ENCODE peak calls at places on chromosomes 1 and 21, in eight cellular contexts. U is brain microvascular endothelial cell; N is A172; X is tibial nerve; K is stimulated activated CD8-positive, alpha-beta memory T cell treated with anti-CD3 and anti-CD28 coated beads, Interleukin-12 subunit alpha, Interleukin-12 subunit beta, amount 100 ng/mL, for 1 hour; Z is activated T-cell treated with anti-CD3 and anti-CD28 coated beads, Interleukin-2, amount 50 U/mL, for 4 hours; T is NCI-H1930; A is hepatic stellate cell. O is an unnamed sample.

GRCh38 chr1:163055531-163055930 is 13.6 kb upstream of the RGS4 start:
- DNase-seq in Z (no peak), A (no peak), T (peak; percentile 80), X (no peak), U (no peak), N (no peak), K (no peak), O (no peak)

GRCh38 chr1:231707407-231707806 is 80.8 kb downstream of the DISC1 start:
- DNase-seq in A (no peak), N (no peak), U (no peak), K (no peak), T (no peak), X (no peak), Z (no peak), O (no peak)

GRCh38 chr1:66374561-66375111 is 159.3 kb upstream of the SGIP1 start:
- DNase-seq in T (no peak), X (no peak), U (peak; percentile 88), K (no peak), N (peak; percentile 83), A (peak; percentile 58), Z (no peak), O (no peak)

GRCh38 chr1:103106426-103107321 is 1.6 kb downstream of the COL11A1 start:
- DNase-seq in A (peak; percentile 16), T (no peak), K (no peak), N (peak; percentile 55), X (peak; percentile 75), Z (no peak), U (peak; percentile 49), O (no peak)

GRCh38 chr1:178512566-178513277 is at the start of gene TEX35:
- DNase-seq in K (no peak), T (no peak), A (no peak), N (no peak), Z (no peak), U (no peak), X (no peak), O (no peak)

GRCh38 chr1:21383785-21384401 is 56.0 kb upstream of the NBPF3 start:
- DNase-seq in T (no peak), X (no peak), K (no peak), A (no peak), N (no peak), U (no peak), Z (no peak), O (no peak)

GRCh38 chr1:231210126-231210525 is 30.9 kb upstream of the GNPAT start:
- DNase-seq in X (no peak), A (no peak), Z (no peak), K (no peak), T (no peak), U (no peak), N (no peak), O (no peak)

GRCh38 chr1:57839488-57839887 is 415.6 kb upstream of the DAB1 start:
- DNase-seq in U (no peak), T (no peak), N (no peak), Z (no peak), K (no peak), X (no peak), A (no peak), O (no peak)

GRCh38 chr1:2136836-2137235 is 57.7 kb downstream of the FAAP20 start:
- DNase-seq in T (no peak), A (no peak), K (no peak), X (no peak), N (no peak), U (no peak), Z (no peak), O (no peak)

GRCh38 chr1:7223334-7224080 is 438.3 kb downstream of the CAMTA1 start:
- DNase-seq in Z (no peak), T (no peak), X (no peak), U (peak; percentile 72), A (peak; percentile 72), N (peak; percentile 76), K (no peak), O (no peak)

GRCh38 chr21:31041295-31042079 is 3.2 kb upstream of the KRTAP19-8 start:
- DNase-seq in Z (no peak), X (no peak), T (no peak), K (no peak), A (no peak), N (no peak), U (no peak), O (no peak)

GRCh38 chr1:2108213-2108876 is 58.1 kb downstream of the PRKCZ start:
- DNase-seq in Z (no peak), K (no peak), A (peak; percentile 89), N (no peak), X (no peak), U (peak; percentile 58), T (no peak), O (no peak)

GRCh38 chr1:6130596-6130995 is 49.5 kb downstream of the CHD5 start:
- DNase-seq in A (no peak), X (no peak), Z (no peak), K (no peak), T (no peak), N (no peak), U (no peak), O (no peak)

GRCh38 chr1:26610781-26611180 is 81.2 kb downstream of the RPS6KA1 start:
- DNase-seq in N (no peak), A (no peak), T (no peak), X (no peak), Z (no peak), K (no peak), U (no peak), O (no peak)

GRCh38 chr1:23422313-23422877 is 2.2 kb downstream of the TCEA3 start:
- DNase-seq in N (peak; percentile 6), K (peak; percentile 18), Z (peak; percentile 21), U (peak; percentile 45), A (peak; percentile 79), X (peak; percentile 53), T (no peak), O (no peak)

GRCh38 chr1:19442150-19443096 is 42.9 kb downstream of the CAPZB start:
- DNase-seq in N (no peak), T (no peak), U (no peak), Z (no peak), K (no peak), X (no peak), A (no peak), O (no peak)

O was measured in DMS 273 treated with DMSO at 0.1 percent for 48 hours.